ENCODE peak calls at places on chromosomes 12 and 14, in ten cellular contexts. H is IMR-90; Q is Panc1; K is A549; C is RWPE1; L is tibial artery; O is CD8-positive, alpha-beta memory T cell; X is GM23248; V is suprapubic skin; F is heart left ventricle. W is an unnamed sample.
A peak's percentile ranks its signal among the peaks of the same experiment; 100 is the strongest.

GRCh38 chr12:72499244-72499643 is 227.1 kb downstream of the TRHDE start:
- DNase-seq in H (peak; percentile 33), Q (no peak), K (no peak), C (no peak), L (no peak), O (no peak), X (peak; percentile 7), V (no peak), F (no peak), W (no peak)

GRCh38 chr12:70839544-70839943 is 81.0 kb downstream of the PTPRR start:
- DNase-seq in H (no peak), Q (no peak), K (no peak), C (no peak), L (no peak), O (no peak), X (no peak), V (no peak), F (no peak), W (no peak)

GRCh38 chr12:64706366-64706765 is 52.8 kb downstream of the GNS start:
- DNase-seq in H (no peak), Q (no peak), K (no peak), C (no peak), L (no peak), O (no peak), X (no peak), V (no peak), F (no peak), W (no peak)

GRCh38 chr14:68043752-68044151 is 224.2 kb downstream of the RAD51B start:
- DNase-seq in H (no peak), Q (no peak), K (no peak), C (no peak), L (no peak), O (no peak), X (no peak), V (no peak), F (no peak), W (no peak)

GRCh38 chr12:51730745-51731144 is 117.8 kb downstream of the FIGNL2 start:
- DNase-seq in H (no peak), Q (no peak), K (no peak), C (no peak), L (no peak), O (no peak), X (no peak), V (no peak), F (no peak), W (no peak)

GRCh38 chr12:85390281-85390680 is 110.3 kb downstream of the ALX1 start:
- DNase-seq in H (no peak), Q (no peak), K (no peak), C (no peak), L (no peak), O (no peak), X (no peak), V (no peak), F (no peak), W (no peak)

GRCh38 chr12:131690320-131690719 is 20.6 kb upstream of the SFSWAP start:
- DNase-seq in H (no peak), Q (no peak), K (no peak), C (no peak), L (no peak), O (no peak), X (no peak), V (no peak), F (no peak), W (no peak)

GRCh38 chr12:7667025-7667575 is 1.4 kb upstream of the APOBEC1 start:
- DNase-seq in H (no peak), Q (no peak), K (peak; percentile 26), C (peak; percentile 10), L (no peak), O (no peak), X (peak; percentile 47), V (no peak), F (no peak), W (no peak)

GRCh38 chr12:75720807-75721206 is 209.4 kb upstream of the KRR1 start:
- DNase-seq in H (no peak), Q (no peak), K (no peak), C (peak; percentile 37), L (no peak), O (no peak), X (no peak), V (no peak), F (no peak), W (no peak)

GRCh38 chr12:38934696-38935095 is 29.3 kb upstream of the CPNE8 start:
- DNase-seq in H (no peak), Q (no peak), K (no peak), C (no peak), L (no peak), O (no peak), X (no peak), V (no peak), F (no peak), W (no peak)

GRCh38 chr12:113214938-113215400 is 6.3 kb upstream of the TPCN1 start:
- DNase-seq in H (peak; percentile 97), Q (no peak), K (peak; percentile 83), C (peak; percentile 89), L (peak; percentile 94), O (no peak), X (peak; percentile 99), V (peak; percentile 91), F (peak; percentile 82), W (peak; percentile 71)

GRCh38 chr14:104892517-104893434 is 27.7 kb downstream of the CEP170B start:
- DNase-seq in H (no peak), Q (no peak), K (no peak), C (no peak), L (no peak), O (no peak), X (no peak), V (no peak), F (no peak), W (peak; percentile 29)

GRCh38 chr12:67592228-67593011 is 56.1 kb upstream of the DYRK2 start:
- DNase-seq in H (peak; percentile 51), Q (no peak), K (peak; percentile 7), C (peak; percentile 45), L (no peak), O (no peak), X (peak; percentile 77), V (no peak), F (no peak), W (no peak)

GRCh38 chr12:110269622-110270124 is 11.4 kb upstream of the ATP2A2 start:
- DNase-seq in H (peak; percentile 84), Q (no peak), K (peak; percentile 95), C (peak; percentile 85), L (no peak), O (no peak), X (peak; percentile 86), V (no peak), F (no peak), W (no peak)

GRCh38 chr14:36952702-36953101 is 219.7 kb downstream of the SLC25A21 start:
- DNase-seq in H (peak; percentile 53), Q (no peak), K (peak; percentile 64), C (peak; percentile 57), L (no peak), O (no peak), X (peak; percentile 88), V (no peak), F (no peak), W (no peak)

GRCh38 chr12:65946821-65947220 is 122.5 kb downstream of the HMGA2 start:
- DNase-seq in H (peak; percentile 81), Q (no peak), K (no peak), C (no peak), L (no peak), O (no peak), X (no peak), V (no peak), F (no peak), W (no peak)
- H3K27ac ChIP-seq in H (peak overlapping the region; percentile 61), Q (peak overlapping the region; percentile 96), K (no peak overlapping the region), C (peak overlapping the region; percentile 68), L (no peak overlapping the region), O (no peak overlapping the region), X (peak overlapping the region; percentile 23), V (no peak overlapping the region), F (no peak overlapping the region), W (no peak overlapping the region)

GRCh38 chr12:53068811-53069585 is 10.2 kb downstream of the SPRYD3 start:
- DNase-seq in H (no peak), Q (no peak), K (no peak), C (peak; percentile 74), L (peak; percentile 29), O (no peak), X (no peak), V (no peak), F (no peak), W (no peak)
- H3K27ac ChIP-seq in H (no peak overlapping the region), Q (no peak overlapping the region), K (no peak overlapping the region), C (peak overlapping the region; percentile 97), L (peak overlapping the region; percentile 93), O (no peak overlapping the region), X (no peak overlapping the region), V (peak overlapping the region; percentile 78), F (peak overlapping the region; percentile 3), W (no peak overlapping the region)

GRCh38 chr12:2682301-2683282 is 112.2 kb upstream of the FKBP4 start:
- DNase-seq in H (peak; percentile 54), Q (no peak), K (peak; percentile 68), C (peak; percentile 24), L (no peak), O (no peak), X (peak; percentile 64), V (no peak), F (no peak), W (no peak)
- H3K27ac ChIP-seq in H (no peak overlapping the region), Q (no peak overlapping the region), K (no peak overlapping the region), C (no peak overlapping the region), L (no peak overlapping the region), O (no peak overlapping the region), X (no peak overlapping the region), V (no peak overlapping the region), F (no peak overlapping the region), W (no peak overlapping the region)

DNA sequence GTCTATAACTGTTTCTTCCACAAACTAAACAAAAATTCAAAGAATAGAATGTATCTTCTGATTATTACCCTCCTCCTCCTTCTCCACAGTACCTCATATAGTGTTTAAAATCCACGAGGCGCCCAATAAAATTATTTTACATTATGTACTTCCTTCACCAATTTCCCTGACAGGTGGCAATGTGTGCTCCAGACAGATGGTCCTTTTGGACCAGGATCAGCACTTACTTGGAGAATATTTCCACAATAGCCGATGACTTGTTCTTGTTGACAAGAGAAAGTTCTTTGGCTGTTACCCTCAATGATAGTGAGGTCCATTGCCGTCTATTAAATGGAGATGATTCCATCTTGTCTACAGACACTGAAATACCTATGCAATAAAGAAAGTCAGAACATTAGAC is 34.9 kb downstream of the LIMA1 start:
- DNase-seq in H (no peak), Q (no peak), K (no peak), C (no peak), L (no peak), O (no peak), X (no peak), V (no peak), F (no peak), W (no peak)
- H3K27ac ChIP-seq in H (no peak overlapping the region), Q (peak overlapping the region; percentile 86), K (no peak overlapping the region), C (no peak overlapping the region), L (peak overlapping the region; percentile 59), O (no peak overlapping the region), X (no peak overlapping the region), V (peak overlapping the region; percentile 67), F (no peak overlapping the region), W (no peak overlapping the region)

GRCh38 chr14:71319646-71320045 is 412.4 kb downstream of the PCNX1 start:
- DNase-seq in H (peak; percentile 36), Q (peak; percentile 4), K (peak; percentile 33), C (peak; percentile 13), L (no peak), O (no peak), X (peak; percentile 66), V (no peak), F (no peak), W (no peak)
- H3K27ac ChIP-seq in H (no peak overlapping the region), Q (peak overlapping the region; percentile 80), K (peak overlapping the region; percentile 87), C (peak overlapping the region; percentile 91), L (peak overlapping the region; percentile 100), O (peak overlapping the region; percentile 84), X (peak overlapping the region; percentile 51), V (peak overlapping the region; percentile 98), F (peak overlapping the region; percentile 92), W (peak overlapping the region; percentile 96)